ENCODE peak calls at places on chromosomes 2 and 18, in nine cellular contexts. One of them, this sample, is unnamed. For H3K4me1, the result is how much of the 10 kb centered on the place peaks cover.

GRCh38 chr2:25444608-25445270 is 103.0 kb upstream of the DNMT3A start:
- DNase-seq in prostate gland: no peak
- DNase-seq in osteoblast: no peak
- DNase-seq in neuronal stem cell: no peak
- DNase-seq in A673: no peak
- DNase-seq in HCT116: no peak
- DNase-seq in IMR-90: no peak
- DNase-seq in DND-41: no peak
- DNase-seq in sigmoid colon: no peak
- DNase-seq in this sample: no peak

GRCh38 chr2:49687873-49688272 is 533.6 kb upstream of the FSHR start:
- DNase-seq in IMR-90: no peak
- DNase-seq in sigmoid colon: no peak
- DNase-seq in osteoblast: no peak
- DNase-seq in DND-41: no peak
- DNase-seq in prostate gland: no peak
- DNase-seq in A673: peak
- DNase-seq in neuronal stem cell: no peak
- DNase-seq in HCT116: no peak
- DNase-seq in this sample: no peak

GRCh38 chr2:32562906-32563305 is 64.9 kb upstream of the TTC27 start:
- DNase-seq in osteoblast: no peak
- DNase-seq in neuronal stem cell: no peak
- DNase-seq in A673: no peak
- DNase-seq in prostate gland: no peak
- DNase-seq in sigmoid colon: no peak
- DNase-seq in HCT116: no peak
- DNase-seq in DND-41: no peak
- DNase-seq in IMR-90: no peak
- DNase-seq in this sample: no peak

GRCh38 chr2:46964835-46965560 is 49.4 kb upstream of the MCFD2 start:
- DNase-seq in neuronal stem cell: no peak
- DNase-seq in IMR-90: no peak
- DNase-seq in prostate gland: peak
- DNase-seq in osteoblast: peak
- DNase-seq in sigmoid colon: no peak
- DNase-seq in HCT116: no peak
- DNase-seq in A673: no peak
- DNase-seq in DND-41: no peak
- DNase-seq in this sample: no peak

GRCh38 chr2:240952496-240953246 is 45.7 kb upstream of the SNED1 start:
- DNase-seq in neuronal stem cell: no peak
- DNase-seq in sigmoid colon: peak
- DNase-seq in osteoblast: peak
- DNase-seq in prostate gland: no peak
- DNase-seq in IMR-90: no peak
- DNase-seq in DND-41: no peak
- DNase-seq in A673: no peak
- DNase-seq in HCT116: no peak
- DNase-seq in this sample: no peak

GRCh38 chr2:146982393-146982846 is 862.4 kb upstream of the ACVR2A start:
- DNase-seq in prostate gland: peak
- DNase-seq in DND-41: no peak
- DNase-seq in sigmoid colon: peak
- DNase-seq in A673: peak
- DNase-seq in IMR-90: peak
- DNase-seq in HCT116: no peak
- DNase-seq in neuronal stem cell: no peak
- DNase-seq in osteoblast: peak
- DNase-seq in this sample: no peak

GRCh38 chr18:21052385-21052784 is 59.2 kb downstream of the ROCK1 start:
- DNase-seq in sigmoid colon: no peak
- DNase-seq in IMR-90: no peak
- DNase-seq in A673: no peak
- DNase-seq in prostate gland: no peak
- DNase-seq in DND-41: no peak
- DNase-seq in neuronal stem cell: no peak
- DNase-seq in osteoblast: no peak
- DNase-seq in HCT116: no peak
- DNase-seq in this sample: no peak

GRCh38 chr18:21741511-21742322 is 1.1 kb downstream of the MIB1 start:
- DNase-seq in prostate gland: peak
- DNase-seq in HCT116: no peak
- DNase-seq in osteoblast: no peak
- DNase-seq in DND-41: peak
- DNase-seq in IMR-90: peak
- DNase-seq in sigmoid colon: peak
- DNase-seq in A673: peak
- DNase-seq in neuronal stem cell: peak
- DNase-seq in this sample: peak

GRCh38 chr2:197309369-197310231 is 980 bp downstream of the ANKRD44 start:
- DNase-seq in osteoblast: peak
- DNase-seq in sigmoid colon: peak
- DNase-seq in prostate gland: peak
- DNase-seq in IMR-90: no peak
- DNase-seq in neuronal stem cell: peak
- DNase-seq in A673: peak
- DNase-seq in HCT116: no peak
- DNase-seq in DND-41: peak
- DNase-seq in this sample: peak

GRCh38 chr2:238908960-238909951 is 61.4 kb downstream of the TWIST2 start:
- DNase-seq in prostate gland: no peak
- DNase-seq in osteoblast: peak
- DNase-seq in A673: peak
- DNase-seq in HCT116: no peak
- DNase-seq in neuronal stem cell: no peak
- DNase-seq in IMR-90: peak
- DNase-seq in sigmoid colon: peak
- DNase-seq in DND-41: no peak
- DNase-seq in this sample: no peak

GRCh38 chr18:12056034-12056883 is 37.4 kb upstream of the ANKRD62 start:
- DNase-seq in neuronal stem cell: no peak
- DNase-seq in A673: no peak
- DNase-seq in HCT116: no peak
- DNase-seq in prostate gland: no peak
- DNase-seq in sigmoid colon: no peak
- DNase-seq in DND-41: no peak
- DNase-seq in IMR-90: no peak
- DNase-seq in osteoblast: no peak
- DNase-seq in this sample: no peak

GRCh38 chr2:170221317-170222288 is 43.7 kb downstream of the MYO3B start:
- DNase-seq in prostate gland: no peak
- DNase-seq in neuronal stem cell: no peak
- DNase-seq in A673: peak
- DNase-seq in osteoblast: peak
- DNase-seq in sigmoid colon: no peak
- DNase-seq in IMR-90: peak
- DNase-seq in DND-41: no peak
- DNase-seq in HCT116: no peak
- DNase-seq in this sample: no peak

GRCh38 chr18:67282796-67283195 is 233.7 kb downstream of the DSEL start:
- DNase-seq in neuronal stem cell: no peak
- DNase-seq in sigmoid colon: no peak
- DNase-seq in DND-41: no peak
- DNase-seq in A673: no peak
- DNase-seq in HCT116: no peak
- DNase-seq in prostate gland: no peak
- DNase-seq in IMR-90: peak
- DNase-seq in osteoblast: peak
- DNase-seq in this sample: no peak

GRCh38 chr18:67290421-67290820 is 226.1 kb downstream of the DSEL start:
- DNase-seq in prostate gland: no peak
- DNase-seq in DND-41: no peak
- DNase-seq in osteoblast: no peak
- DNase-seq in A673: no peak
- DNase-seq in HCT116: no peak
- DNase-seq in sigmoid colon: no peak
- DNase-seq in IMR-90: peak
- DNase-seq in neuronal stem cell: no peak
- DNase-seq in this sample: no peak

GRCh38 chr18:67281746-67282145 is 234.8 kb downstream of the DSEL start:
- DNase-seq in IMR-90: no peak
- DNase-seq in neuronal stem cell: no peak
- DNase-seq in A673: no peak
- DNase-seq in prostate gland: no peak
- DNase-seq in osteoblast: peak
- DNase-seq in DND-41: no peak
- DNase-seq in sigmoid colon: no peak
- DNase-seq in HCT116: no peak
- DNase-seq in this sample: no peak

GRCh38 chr18:67280843-67281242 is 235.7 kb downstream of the DSEL start:
- DNase-seq in HCT116: no peak
- DNase-seq in osteoblast: no peak
- DNase-seq in DND-41: no peak
- DNase-seq in A673: peak
- DNase-seq in prostate gland: no peak
- DNase-seq in neuronal stem cell: no peak
- DNase-seq in IMR-90: no peak
- DNase-seq in sigmoid colon: no peak
- DNase-seq in this sample: no peak

DNA sequence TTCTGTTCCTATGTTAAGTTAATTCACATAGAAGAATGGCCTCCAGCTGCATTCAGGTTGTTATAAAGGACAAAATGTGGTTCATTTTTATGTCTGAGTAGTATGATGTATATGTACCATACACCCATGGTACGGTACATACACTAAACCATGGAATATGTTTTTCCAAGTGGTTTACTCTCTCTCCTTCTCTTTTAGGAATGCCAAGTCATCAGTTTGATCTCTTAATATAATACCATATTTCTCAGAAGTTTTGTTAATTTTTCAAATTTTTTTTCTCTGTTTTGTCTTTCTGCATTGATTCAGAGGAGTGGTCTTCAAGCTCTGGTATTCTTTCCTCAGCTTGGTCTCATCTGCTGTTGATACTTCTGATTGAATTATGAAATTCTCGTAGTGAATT is 230.9 kb downstream of the DSEL start:
- DNase-seq in prostate gland: no peak
- DNase-seq in neuronal stem cell: no peak
- DNase-seq in DND-41: no peak
- DNase-seq in A673: no peak
- DNase-seq in IMR-90: no peak
- DNase-seq in sigmoid colon: no peak
- DNase-seq in HCT116: no peak
- DNase-seq in osteoblast: no peak
- DNase-seq in this sample: no peak
- H3K4me1 ChIP-seq in prostate gland: under half
- H3K4me1 ChIP-seq in neuronal stem cell: under half
- H3K4me1 ChIP-seq in DND-41: under half
- H3K4me1 ChIP-seq in A673: under half
- H3K4me1 ChIP-seq in IMR-90: under half
- H3K4me1 ChIP-seq in sigmoid colon: under half
- H3K4me1 ChIP-seq in HCT116: under half
- H3K4me1 ChIP-seq in osteoblast: under half
- H3K4me1 ChIP-seq in this sample: under half

DNA sequence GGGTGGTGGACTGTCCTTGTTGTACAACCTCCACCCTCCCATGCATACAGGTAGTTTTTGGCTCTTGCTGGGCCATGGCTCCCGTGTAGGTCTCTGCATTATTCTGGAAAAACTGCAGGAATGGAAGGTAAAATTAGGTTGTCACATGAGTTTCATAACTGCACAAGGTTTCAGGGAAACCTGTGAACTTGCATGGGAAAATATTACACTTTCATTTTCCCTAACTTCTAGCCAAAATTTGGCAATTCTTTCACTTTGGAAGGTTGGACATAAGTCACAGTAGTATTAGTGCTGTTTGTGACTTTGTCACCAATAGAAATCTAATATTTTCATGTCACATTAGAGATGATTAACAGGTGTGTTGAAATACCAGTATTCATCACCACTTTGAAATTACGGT is 118.1 kb upstream of the MGAT5 start:
- DNase-seq in HCT116: no peak
- DNase-seq in osteoblast: no peak
- DNase-seq in neuronal stem cell: no peak
- DNase-seq in prostate gland: no peak
- DNase-seq in sigmoid colon: no peak
- DNase-seq in DND-41: no peak
- DNase-seq in IMR-90: no peak
- DNase-seq in A673: no peak
- DNase-seq in this sample: no peak
- H3K4me1 ChIP-seq in HCT116: under half
- H3K4me1 ChIP-seq in osteoblast: under half
- H3K4me1 ChIP-seq in neuronal stem cell: under half
- H3K4me1 ChIP-seq in prostate gland: under half
- H3K4me1 ChIP-seq in sigmoid colon: under half
- H3K4me1 ChIP-seq in DND-41: under half
- H3K4me1 ChIP-seq in IMR-90: under half
- H3K4me1 ChIP-seq in A673: under half
- H3K4me1 ChIP-seq in this sample: half or more

DNA sequence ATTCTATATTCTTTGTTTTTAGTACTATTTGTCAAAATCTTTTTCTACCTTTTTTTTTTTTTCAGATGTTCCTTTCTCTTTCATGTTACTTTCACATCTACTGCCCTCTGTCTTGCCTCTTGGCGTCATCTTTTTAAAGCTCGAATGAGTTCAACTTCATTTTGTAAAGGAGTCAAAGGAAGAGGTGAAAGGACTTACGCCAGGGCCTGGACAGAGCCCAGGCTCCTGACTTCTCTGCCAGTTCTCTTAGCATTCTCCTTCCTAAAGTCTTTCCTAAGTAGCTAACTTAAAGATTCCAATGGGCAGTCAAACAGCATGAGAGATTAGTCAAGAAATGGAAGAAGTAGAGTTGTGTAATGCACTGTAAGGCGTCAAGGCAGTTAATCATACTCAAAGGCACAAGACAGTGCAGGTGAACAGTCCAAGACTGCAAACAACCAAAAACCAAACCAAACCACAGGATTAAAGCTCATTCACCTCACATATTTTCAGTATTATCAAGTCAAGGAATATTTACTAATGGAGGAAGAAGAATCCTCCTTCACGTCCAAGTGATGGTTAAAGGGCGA is 301.7 kb downstream of the TCF4 start:
- DNase-seq in A673: no peak
- DNase-seq in osteoblast: peak
- DNase-seq in prostate gland: no peak
- DNase-seq in DND-41: no peak
- DNase-seq in sigmoid colon: no peak
- DNase-seq in neuronal stem cell: no peak
- DNase-seq in IMR-90: no peak
- DNase-seq in HCT116: no peak
- DNase-seq in this sample: no peak
- H3K4me1 ChIP-seq in A673: under half
- H3K4me1 ChIP-seq in osteoblast: under half
- H3K4me1 ChIP-seq in prostate gland: under half
- H3K4me1 ChIP-seq in DND-41: under half
- H3K4me1 ChIP-seq in sigmoid colon: under half
- H3K4me1 ChIP-seq in neuronal stem cell: under half
- H3K4me1 ChIP-seq in IMR-90: under half
- H3K4me1 ChIP-seq in HCT116: under half
- H3K4me1 ChIP-seq in this sample: under half

DNA sequence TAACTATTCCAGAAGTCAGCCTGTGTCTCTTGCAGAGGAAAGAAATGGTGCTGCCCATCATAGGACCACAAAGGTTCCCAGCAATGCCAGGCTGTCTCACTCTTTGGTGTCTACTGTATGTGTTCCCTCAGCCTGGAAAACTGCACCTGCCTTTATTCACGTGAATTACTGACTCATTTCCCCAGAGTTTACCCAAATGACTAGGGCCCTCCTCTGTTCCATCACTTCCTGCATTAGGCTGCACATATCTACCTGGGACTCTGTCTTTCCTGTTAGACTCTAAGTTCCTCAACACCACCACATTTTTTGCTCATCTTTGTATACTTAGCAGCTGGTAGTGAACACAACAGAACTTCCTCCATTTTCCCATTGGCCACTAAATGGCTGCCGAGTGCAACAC is 188.3 kb downstream of the FHOD3 start:
- DNase-seq in A673: no peak
- DNase-seq in IMR-90: no peak
- DNase-seq in osteoblast: no peak
- DNase-seq in DND-41: no peak
- DNase-seq in HCT116: no peak
- DNase-seq in neuronal stem cell: no peak
- DNase-seq in sigmoid colon: no peak
- DNase-seq in prostate gland: no peak
- DNase-seq in this sample: no peak
- H3K4me1 ChIP-seq in A673: under half
- H3K4me1 ChIP-seq in IMR-90: under half
- H3K4me1 ChIP-seq in osteoblast: under half
- H3K4me1 ChIP-seq in DND-41: under half
- H3K4me1 ChIP-seq in HCT116: under half
- H3K4me1 ChIP-seq in neuronal stem cell: under half
- H3K4me1 ChIP-seq in sigmoid colon: under half
- H3K4me1 ChIP-seq in prostate gland: under half
- H3K4me1 ChIP-seq in this sample: under half